ENCODE peak calls at places on chromosome 7, in seven cellular contexts. D, Y, O, G, B, A and I are unnamed samples. For H3K27me3, the result is how much of the 10 kb centered on the place peaks cover.

GRCh38 chr7:134966691-134967090 is 19.6 kb upstream of the AGBL3 start:
- DNase-seq in D (no peak), B (no peak), O (no peak), Y (no peak), A (no peak), G (no peak), I (no peak)

GRCh38 chr7:105013818-105014724 is at the start of gene KMT2E:
- DNase-seq in A (peak), Y (peak), G (peak), D (peak), B (peak), O (peak), I (peak)

GRCh38 chr7:142356166-142356565 is 98.3 kb upstream of the PRSS58 start:
- DNase-seq in Y (no peak), O (no peak), A (no peak), D (no peak), B (no peak), G (no peak), I (no peak)

GRCh38 chr7:70694909-70695803 is 436.8 kb upstream of the GALNT17 start:
- DNase-seq in Y (peak), B (peak), G (no peak), D (peak), O (peak), A (peak), I (no peak)

GRCh38 chr7:18087031-18087686 is 59.5 kb upstream of the PRPS1L1 start:
- DNase-seq in A (peak), D (no peak), Y (peak), G (peak), O (peak), B (peak), I (no peak)

GRCh38 chr7:66301249-66301648 is 96.1 kb downstream of the TPST1 start:
- DNase-seq in A (no peak), G (no peak), B (no peak), D (no peak), Y (peak), O (no peak), I (no peak)

GRCh38 chr7:25731035-25731880 is 420.7 kb upstream of the NFE2L3 start:
- DNase-seq in G (no peak), D (no peak), Y (no peak), O (no peak), B (no peak), A (no peak), I (no peak)

GRCh38 chr7:151570366-151570915 is 50.7 kb upstream of the RHEB start:
- DNase-seq in Y (no peak), G (no peak), B (no peak), O (no peak), A (no peak), D (peak), I (no peak)

GRCh38 chr7:121023683-121024507 is 35.4 kb downstream of the CPED1 start:
- DNase-seq in B (no peak), A (no peak), Y (no peak), O (no peak), D (peak), G (no peak), I (no peak)

GRCh38 chr7:77444123-77444522 is 28.0 kb upstream of the GSAP start:
- DNase-seq in B (no peak), Y (no peak), A (peak), O (no peak), D (peak), G (no peak), I (no peak)

GRCh38 chr7:115410427-115410805 is 488.5 kb downstream of the MDFIC start:
- DNase-seq in A (no peak), B (no peak), D (no peak), O (no peak), G (no peak), Y (no peak), I (no peak)

GRCh38 chr7:117588352-117588794 is 108.5 kb downstream of the CFTR start:
- DNase-seq in G (no peak), O (no peak), B (no peak), D (peak), Y (no peak), A (peak), I (no peak)

GRCh38 chr7:47382200-47382599 is 199.7 kb downstream of the TNS3 start:
- DNase-seq in Y (no peak), B (no peak), O (no peak), A (no peak), G (no peak), D (no peak), I (no peak)

GRCh38 chr7:28483868-28484267 is 71.5 kb downstream of the CREB5 start:
- DNase-seq in D (peak), Y (no peak), G (no peak), A (no peak), O (no peak), B (no peak), I (no peak)

GRCh38 chr7:92614586-92615237 is 24.5 kb upstream of the FAM133B start:
- DNase-seq in D (peak), O (no peak), A (peak), B (no peak), Y (no peak), G (no peak), I (no peak)

GRCh38 chr7:128122577-128123290 is 91.5 kb upstream of the LRRC4 start:
- DNase-seq in A (no peak), D (no peak), O (no peak), G (no peak), Y (no peak), B (no peak), I (peak)

GRCh38 chr7:71191766-71192165 is 59.8 kb downstream of the GALNT17 start:
- DNase-seq in G (no peak), Y (no peak), O (no peak), D (no peak), B (no peak), A (no peak), I (no peak)

GRCh38 chr7:151123485-151124204 is 37.4 kb downstream of the AGAP3 start:
- DNase-seq in A (peak), G (peak), O (peak), Y (peak), B (peak), D (peak), I (peak)

GRCh38 chr7:119606297-119606696 is 666.7 kb upstream of the KCND2 start:
- DNase-seq in G (no peak), O (no peak), Y (no peak), B (no peak), A (no peak), D (no peak), I (no peak)

GRCh38 chr7:43844662-43845061 is 24.7 kb downstream of the MRPS24 start:
- DNase-seq in G (no peak), Y (no peak), D (no peak), B (no peak), A (no peak), O (no peak), I (no peak)

GRCh38 chr7:40008218-40008815 is 58.3 kb downstream of the CDK13 start:
- DNase-seq in O (no peak), B (no peak), Y (no peak), D (peak), G (no peak), A (peak), I (no peak)

GRCh38 chr7:16719699-16720098 is 33.9 kb upstream of the TSPAN13 start:
- DNase-seq in A (peak), G (no peak), D (peak), O (no peak), Y (no peak), B (no peak), I (peak)

DNA sequence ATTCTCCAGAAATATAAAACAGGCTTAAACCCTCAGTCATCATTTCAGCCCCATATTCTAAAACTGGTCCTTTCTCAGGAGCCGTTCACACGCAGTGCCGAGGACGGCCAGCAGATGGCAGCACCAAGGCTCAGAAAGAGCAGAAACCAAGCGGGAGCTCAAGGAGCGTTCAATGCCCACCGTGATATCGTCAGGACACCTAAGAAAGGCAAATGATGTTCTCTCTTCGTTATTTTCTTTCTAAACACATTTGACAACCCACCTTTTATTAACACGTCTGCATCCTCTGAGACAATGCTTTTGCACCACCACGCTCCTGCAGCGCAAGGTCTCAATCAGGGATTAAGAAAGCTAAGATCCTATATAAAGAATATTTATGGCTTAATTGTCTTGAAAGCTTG is 45.7 kb upstream of the RBM33 start:
- DNase-seq in G (peak), A (peak), O (peak), B (peak), Y (peak), D (peak), I (peak)
- H3K4me2 ChIP-seq in G (peak), A (peak), O (no peak), B (no peak), Y (no peak), D (peak), I (peak)

GRCh38 chr7:75916259-75916658 is 1.3 kb downstream of the POR start:
- DNase-seq in O (no peak), Y (no peak), G (no peak), A (no peak), D (no peak), B (no peak), I (no peak)
- H4K8ac ChIP-seq in O (no peak), Y (no peak), G (no peak), A (no peak), D (no peak), B (no peak), I (no peak)

GRCh38 chr7:4957847-4958476 is 1.0 kb downstream of the MMD2 start:
- DNase-seq in A (no peak), O (no peak), G (no peak), Y (no peak), B (peak), D (no peak), I (no peak)
- H3K27me3 ChIP-seq in A (under half), O (under half), G (under half), Y (under half), B (under half), D (under half), I (under half)

GRCh38 chr7:122719010-122719578 is 16.4 kb upstream of the RNF148 start:
- DNase-seq in G (no peak), O (no peak), B (no peak), A (no peak), D (no peak), Y (no peak), I (no peak)

GRCh38 chr7:122709930-122710646 is 7.4 kb upstream of the RNF148 start:
- DNase-seq in B (no peak), A (no peak), G (no peak), O (no peak), Y (no peak), D (no peak), I (no peak)

GRCh38 chr7:122710951-122711350 is 8.2 kb upstream of the RNF148 start:
- DNase-seq in B (no peak), A (no peak), O (no peak), Y (no peak), G (no peak), D (no peak), I (no peak)

GRCh38 chr7:122717356-122718089 is 14.8 kb upstream of the RNF148 start:
- DNase-seq in A (no peak), B (no peak), Y (no peak), O (no peak), D (no peak), G (no peak), I (no peak)

GRCh38 chr7:122715183-122715582 is 12.5 kb upstream of the RNF148 start:
- DNase-seq in B (no peak), G (no peak), D (no peak), Y (no peak), A (no peak), O (no peak), I (no peak)
- H3K4me2 ChIP-seq in B (no peak), G (no peak), D (no peak), Y (no peak), A (no peak), O (no peak), I (no peak)

GRCh38 chr7:95636140-95636539 is 39.8 kb upstream of the PDK4 start:
- DNase-seq in Y (no peak), B (no peak), G (no peak), D (no peak), O (no peak), A (peak), I (no peak)
- H4K8ac ChIP-seq in Y (no peak), B (no peak), G (no peak), D (no peak), O (no peak), A (no peak), I (no peak)

GRCh38 chr7:108420482-108420908 is 35.7 kb downstream of the NRCAM start:
- DNase-seq in O (no peak), D (no peak), Y (peak), G (no peak), A (peak), B (no peak), I (peak)

GRCh38 chr7:108423089-108423989 is 32.9 kb downstream of the NRCAM start:
- DNase-seq in G (no peak), A (no peak), O (no peak), B (no peak), D (no peak), Y (no peak), I (no peak)

GRCh38 chr7:108424013-108424412 is 32.2 kb downstream of the NRCAM start:
- DNase-seq in D (no peak), A (no peak), B (no peak), Y (no peak), G (no peak), O (no peak), I (no peak)

GRCh38 chr7:108419961-108420360 is 36.3 kb downstream of the NRCAM start:
- DNase-seq in Y (no peak), D (no peak), B (no peak), O (no peak), A (no peak), G (no peak), I (no peak)

DNA sequence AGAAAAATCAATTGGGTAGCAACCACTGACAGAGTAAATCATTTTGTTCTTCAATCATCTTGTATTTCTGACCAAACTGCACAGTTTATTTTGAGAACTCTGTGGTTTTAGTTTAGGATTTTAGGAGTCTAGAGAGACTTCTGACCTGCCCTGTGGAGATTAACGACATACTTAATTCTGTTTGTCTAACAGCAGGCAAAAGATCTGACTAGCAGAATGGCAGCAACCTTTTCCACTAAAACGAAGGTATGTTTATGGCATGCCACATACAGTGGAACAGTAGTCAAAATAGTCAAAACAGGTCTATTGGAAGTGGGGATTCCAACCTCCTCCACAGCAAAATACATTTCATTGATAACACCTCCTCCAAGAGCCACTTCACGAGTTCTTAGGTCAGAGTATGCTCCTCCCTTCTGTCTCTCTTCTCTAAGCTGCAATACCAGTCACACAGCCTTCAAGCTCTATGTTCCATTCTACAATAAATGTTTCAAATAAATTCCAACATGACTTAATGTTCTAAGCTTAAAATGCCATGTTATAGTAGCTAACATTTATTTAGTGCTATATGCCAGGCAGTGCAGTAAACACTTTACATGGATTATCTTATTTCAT is 34.4 kb downstream of the NRCAM start:
- DNase-seq in B (no peak), Y (no peak), G (no peak), O (no peak), D (no peak), A (no peak), I (no peak)
- H3K27me3 ChIP-seq in B (under half), Y (under half), G (under half), O (under half), D (under half), A (under half), I (under half)

DNA sequence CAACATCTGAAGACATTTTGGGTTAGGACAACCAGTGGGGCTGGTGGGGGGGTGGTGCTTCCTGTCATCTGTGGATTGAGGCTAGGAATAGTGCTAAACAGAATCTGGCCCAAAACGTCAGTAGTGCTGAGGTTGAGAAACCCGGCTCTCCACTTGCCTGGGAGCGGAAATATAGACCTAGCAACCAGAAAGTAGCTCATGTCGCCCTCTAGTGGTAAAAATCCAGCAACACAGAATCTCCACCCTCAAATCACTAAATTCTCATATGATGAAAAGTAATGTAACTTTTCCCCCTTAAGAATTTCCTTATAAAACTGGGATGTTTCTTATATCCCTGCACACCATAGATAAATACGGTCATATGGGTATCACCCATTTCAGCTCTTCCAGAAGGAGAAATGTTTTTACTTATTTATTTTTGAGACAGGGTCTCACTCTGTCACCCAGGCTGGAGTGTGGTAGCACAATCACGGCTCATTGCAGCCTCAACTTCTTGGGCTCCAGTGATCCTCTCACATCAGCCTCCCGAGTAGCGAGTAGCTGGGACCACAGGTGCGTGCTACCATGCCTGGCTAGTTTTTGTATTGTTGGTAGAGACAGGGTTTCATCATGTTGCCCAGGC is 34.4 kb downstream of the ZC3HAV1 start:
- DNase-seq in D (peak), Y (peak), B (peak), O (peak), G (peak), A (peak), I (peak)
- H3K4me2 ChIP-seq in D (no peak), Y (no peak), B (no peak), O (no peak), G (no peak), A (no peak), I (no peak)

GRCh38 chr7:31172071-31172470 is 120.0 kb downstream of the ADCYAP1R1 start:
- DNase-seq in G (no peak), D (no peak), B (no peak), O (no peak), A (no peak), Y (no peak), I (peak)
- H4K8ac ChIP-seq in G (no peak), D (no peak), B (no peak), O (no peak), A (no peak), Y (no peak), I (no peak)

GRCh38 chr7:155377071-155377836 is 79.6 kb downstream of the INSIG1 start:
- DNase-seq in G (no peak), D (no peak), B (no peak), O (no peak), Y (no peak), A (no peak), I (peak)

GRCh38 chr7:155380221-155380861 is 77.6 kb upstream of the EN2 start:
- DNase-seq in D (peak), B (peak), O (no peak), Y (peak), G (peak), A (peak), I (peak)

GRCh38 chr7:155377837-155378579 is 79.9 kb upstream of the EN2 start:
- DNase-seq in Y (peak), D (peak), G (peak), B (peak), O (no peak), A (peak), I (peak)

GRCh38 chr7:155378959-155379871 is 78.7 kb upstream of the EN2 start:
- DNase-seq in G (no peak), Y (no peak), A (no peak), O (no peak), D (no peak), B (no peak), I (no peak)

DNA sequence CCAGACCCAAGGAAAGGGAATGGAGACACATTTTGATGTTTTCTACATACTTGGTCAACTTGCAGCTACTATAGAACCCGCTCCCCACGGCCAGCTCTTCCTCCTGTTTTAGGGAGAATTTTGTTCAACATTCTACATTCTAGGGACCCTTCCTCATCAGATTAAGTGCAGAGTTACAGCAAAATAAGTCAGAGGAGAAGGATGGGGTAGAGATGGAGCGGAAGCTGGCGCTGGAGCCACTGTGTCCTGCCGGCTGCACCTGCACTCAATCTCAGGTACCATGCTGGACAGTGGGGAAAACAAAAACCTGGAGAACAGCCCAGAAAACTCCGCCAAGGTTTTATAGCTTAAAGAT is 79.4 kb upstream of the EN2 start:
- DNase-seq in D (no peak), G (no peak), Y (no peak), A (no peak), B (no peak), O (no peak), I (no peak)
- H3K27me3 ChIP-seq in D (half or more), G (half or more), Y (half or more), A (half or more), B (half or more), O (half or more), I (half or more)

GRCh38 chr7:24716480-24717246 is 40.6 kb downstream of the GSDME start:
- DNase-seq in Y (no peak), G (no peak), B (peak), D (no peak), O (no peak), A (no peak), I (no peak)

GRCh38 chr7:24715661-24716479 is 41.4 kb downstream of the GSDME start:
- DNase-seq in G (peak), Y (peak), D (peak), B (peak), A (peak), O (no peak), I (peak)

GRCh38 chr7:24714676-24715010 is 42.6 kb downstream of the GSDME start:
- DNase-seq in A (no peak), B (peak), O (no peak), D (no peak), G (no peak), Y (no peak), I (no peak)

GRCh38 chr7:24713850-24714675 is 43.2 kb downstream of the GSDME start:
- DNase-seq in G (no peak), B (peak), Y (no peak), D (no peak), O (no peak), A (no peak), I (no peak)

GRCh38 chr7:24715171-24715570 is 42.1 kb downstream of the GSDME start:
- DNase-seq in Y (no peak), D (no peak), B (no peak), G (no peak), A (no peak), O (no peak), I (no peak)
- H3K4me2 ChIP-seq in Y (no peak), D (no peak), B (no peak), G (no peak), A (no peak), O (no peak), I (no peak)